ENCODE peak calls at places on chromosomes 12 and 14, in six cellular contexts. L is endothelial cell of umbilical vein, R is body of pancreas, Z is uterus, X is tibial nerve, A is IMR-90. F is an unnamed sample.
A peak's percentile ranks its signal among the peaks of the same experiment; 100 is the strongest.

GRCh38 chr14:101347893-101348777 is 213.2 kb upstream of the DIO3 start:
- DNase-seq in Z (no peak), X (no peak), L (no peak), A (no peak), R (no peak), F (no peak)

GRCh38 chr12:104138747-104139186 is 757 bp upstream of the NFYB start:
- DNase-seq in R (no peak), X (no peak), L (no peak), A (no peak), Z (peak; percentile 23), F (no peak)

GRCh38 chr12:116202940-116203339 is 74.6 kb downstream of the MED13L start:
- DNase-seq in L (no peak), A (peak; percentile 30), X (no peak), R (no peak), Z (no peak), F (no peak)

GRCh38 chr14:70318635-70319013 is 40.9 kb downstream of the COX16 start:
- DNase-seq in X (no peak), Z (no peak), R (no peak), L (no peak), A (no peak), F (no peak)

GRCh38 chr14:94392510-94392935 is 4.1 kb upstream of the SERPINA1 start:
- DNase-seq in R (no peak), A (peak; percentile 65), X (no peak), L (no peak), Z (no peak), F (peak; percentile 19)

GRCh38 chr14:67650694-67651093 is 23.7 kb downstream of the VTI1B start:
- DNase-seq in R (no peak), X (no peak), Z (no peak), A (peak; percentile 65), L (no peak), F (no peak)

GRCh38 chr14:31992051-31992450 is 85.1 kb upstream of the ARHGAP5 start:
- DNase-seq in L (no peak), Z (peak; percentile 42), R (no peak), X (no peak), A (peak; percentile 40), F (no peak)

GRCh38 chr12:52892193-52892852 is 12.6 kb downstream of the KRT8 start:
- DNase-seq in Z (no peak), R (no peak), X (no peak), A (no peak), L (no peak), F (no peak)

GRCh38 chr12:25052191-25053020 is 103.5 kb upstream of the BCAT1 start:
- DNase-seq in X (no peak), Z (no peak), A (no peak), L (no peak), R (peak; percentile 21), F (peak; percentile 78)

GRCh38 chr12:102539651-102540553 is 59.5 kb upstream of the IGF1 start:
- DNase-seq in Z (no peak), A (peak; percentile 81), X (no peak), R (no peak), L (no peak), F (no peak)

GRCh38 chr12:8722286-8722685 is 24.5 kb downstream of the RIMKLB start:
- DNase-seq in Z (no peak), A (no peak), L (no peak), R (no peak), X (no peak), F (no peak)

DNA sequence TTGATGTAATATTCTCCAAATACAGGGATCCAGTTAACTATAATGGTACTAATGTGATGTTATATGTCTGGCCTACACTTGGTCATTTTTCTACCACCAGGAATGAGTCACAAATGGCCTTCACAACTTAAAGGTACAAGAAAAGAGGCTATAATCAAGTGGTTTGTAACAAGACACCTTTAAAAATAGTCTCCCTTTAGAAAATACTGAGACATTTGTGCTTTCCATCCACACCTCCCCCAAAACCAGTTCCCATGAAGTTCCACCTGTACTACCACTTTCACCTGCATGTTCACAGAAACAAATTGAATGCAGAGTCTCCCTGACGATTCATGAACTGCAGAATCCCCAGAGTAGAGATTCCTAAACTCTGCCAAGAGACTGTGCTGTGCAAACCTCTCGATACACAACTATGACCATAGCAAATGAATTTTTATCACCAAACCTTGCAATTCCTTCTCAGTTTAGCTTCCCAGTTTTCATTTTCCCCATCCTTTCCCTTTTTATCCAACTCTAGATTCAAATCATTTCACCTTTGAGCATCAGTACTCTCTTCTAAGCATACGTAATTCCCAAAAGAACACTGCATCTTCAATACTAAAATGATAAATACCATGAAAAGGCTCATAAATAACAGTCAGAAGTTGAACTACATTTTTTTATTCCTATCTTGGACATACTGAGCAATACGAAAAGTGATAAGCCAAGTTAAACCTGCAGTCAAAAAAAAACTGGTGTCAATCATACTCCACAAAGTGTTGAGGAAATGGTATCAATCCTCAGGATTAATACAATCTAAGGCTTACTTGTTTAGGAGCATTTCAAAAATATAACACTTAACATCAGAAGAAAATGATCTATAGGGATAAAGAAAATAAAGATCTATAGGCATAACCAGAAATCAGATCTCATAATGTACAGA is 5.8 kb downstream of the BTG1 start:
- DNase-seq in A (peak; percentile 59), X (no peak), L (peak; percentile 48), Z (no peak), R (no peak), F (no peak)
- TF ChIP-seq POLR2A in A (peak; percentile 22), X (no peak), L (no peak), Z (no peak), R (no peak), F (no peak)

GRCh38 chr14:93207468-93208308 is 632 bp downstream of the UBR7 start:
- DNase-seq in R (peak; percentile 44), Z (no peak), A (peak; percentile 64), L (peak; percentile 68), X (peak; percentile 18), F (no peak)
- TF ChIP-seq CTCF in R (peak; percentile 37), Z (no peak), A (peak; percentile 56), L (peak; percentile 41), X (peak; percentile 18), F (peak; percentile 27)

GRCh38 chr12:118356809-118357326 is 15.8 kb downstream of the TAOK3 start:
- DNase-seq in A (peak; percentile 92), R (no peak), L (no peak), Z (no peak), X (no peak), F (no peak)

GRCh38 chr12:118354903-118355302 is 17.8 kb downstream of the TAOK3 start:
- DNase-seq in Z (no peak), L (no peak), X (no peak), R (no peak), A (peak; percentile 40), F (no peak)

GRCh38 chr12:118358008-118358359 is 14.7 kb downstream of the TAOK3 start:
- DNase-seq in Z (no peak), R (no peak), A (no peak), X (no peak), L (no peak), F (no peak)

GRCh38 chr12:118357327-118358007 is 15.2 kb downstream of the TAOK3 start:
- DNase-seq in A (peak; percentile 65), L (peak; percentile 70), X (no peak), Z (peak; percentile 37), R (peak; percentile 24), F (no peak)

GRCh38 chr12:118355838-118356237 is 16.9 kb downstream of the TAOK3 start:
- DNase-seq in X (no peak), R (no peak), Z (no peak), A (no peak), L (no peak), F (no peak)
- H3K4me3 ChIP-seq in X (no peak overlapping the region), R (no peak overlapping the region), Z (no peak overlapping the region), A (no peak overlapping the region), L (no peak overlapping the region), F (no peak overlapping the region)

DNA sequence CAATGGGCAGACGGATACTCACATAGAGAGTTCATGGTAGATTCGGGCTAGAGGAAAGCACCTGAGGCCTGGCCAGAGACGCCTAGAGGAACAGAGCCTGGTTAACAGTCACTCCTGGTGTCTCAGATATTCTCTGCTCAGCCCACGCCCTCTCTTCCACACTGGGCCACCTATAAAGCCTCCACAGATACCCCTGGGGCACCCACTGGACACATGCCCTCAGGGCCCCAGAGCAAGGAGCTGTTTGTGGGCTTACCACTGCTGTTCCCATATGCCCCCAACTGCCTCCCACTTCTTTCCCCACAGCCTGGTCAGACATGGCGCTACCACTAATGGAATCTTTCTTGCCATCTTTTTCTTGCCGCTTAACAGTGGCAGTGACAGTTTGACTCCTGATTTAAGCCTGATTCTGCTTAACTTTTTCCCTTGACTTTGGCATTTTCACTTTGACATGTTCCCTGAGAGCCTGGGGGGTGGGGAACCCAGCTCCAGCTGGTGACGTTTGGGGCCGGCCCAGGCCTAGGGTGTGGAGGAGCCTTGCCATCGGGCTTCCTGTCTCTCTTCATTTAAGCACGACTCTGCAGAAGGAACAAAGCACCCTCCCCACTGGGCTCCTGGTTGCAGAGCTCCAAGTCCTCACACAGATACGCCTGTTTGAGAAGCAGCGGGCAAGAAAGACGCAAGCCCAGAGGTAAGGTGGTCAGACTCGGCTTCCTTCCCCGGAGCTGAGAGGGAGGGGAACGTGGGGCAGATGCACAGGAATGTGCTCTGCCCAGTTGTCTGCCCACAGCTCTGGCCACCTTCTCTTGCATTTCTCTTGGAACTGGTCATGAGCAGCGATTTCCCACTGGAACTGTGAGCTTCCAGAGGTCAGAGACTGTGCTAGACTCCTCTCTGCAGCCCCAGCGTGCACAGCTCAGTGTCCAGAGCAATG is at the start of gene CD4:
- DNase-seq in L (no peak), A (no peak), X (no peak), R (no peak), Z (no peak), F (peak; percentile 86)
- TF ChIP-seq POLR2A in L (no peak), A (no peak), X (peak; percentile 33), R (no peak), Z (no peak), F (no peak)

DNA sequence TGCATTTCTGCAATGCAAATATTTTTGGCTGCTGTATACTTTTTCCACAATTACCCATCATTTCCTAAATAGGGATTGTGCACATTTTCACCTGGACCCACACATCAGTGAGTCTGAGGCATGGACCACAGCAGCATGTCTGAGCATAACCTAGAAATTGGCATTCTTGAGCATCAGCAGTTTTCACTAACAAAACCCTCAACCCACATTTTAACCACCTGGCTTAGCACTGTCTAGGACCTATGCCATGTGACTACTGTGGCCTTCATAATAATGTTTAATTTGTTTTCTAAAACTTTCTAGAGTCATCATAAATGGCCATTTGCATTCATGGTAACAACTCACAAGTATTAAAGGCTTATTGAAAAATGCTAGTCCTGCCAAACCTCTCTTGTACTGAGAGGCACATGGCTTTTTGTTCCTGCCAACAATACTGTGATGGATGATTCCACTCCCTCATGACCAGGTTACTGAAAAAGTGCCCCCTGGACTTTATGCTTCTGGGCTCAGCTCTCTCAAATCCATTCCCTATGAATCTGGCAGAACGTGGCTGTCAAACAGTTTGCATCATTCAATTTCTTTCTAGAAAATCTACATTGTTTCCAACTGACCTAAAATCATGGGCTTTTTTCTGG is 240.0 kb downstream of the MDGA2 start:
- DNase-seq in R (no peak), L (no peak), A (no peak), X (no peak), Z (no peak), F (no peak)
- TF ChIP-seq CTCF in R (no peak), L (no peak), A (no peak), X (no peak), Z (no peak), F (no peak)

GRCh38 chr12:130747867-130748740 is 32.0 kb upstream of the RIMBP2 start:
- DNase-seq in L (peak; percentile 48), A (peak; percentile 43), X (peak; percentile 57), R (peak; percentile 73), Z (peak; percentile 49), F (peak; percentile 83)
- H3K4me3 ChIP-seq in L (no peak overlapping the region), A (no peak overlapping the region), X (no peak overlapping the region), R (no peak overlapping the region), Z (no peak overlapping the region), F (no peak overlapping the region)